ENCODE peak calls at places on chromosomes 5 and 9, in six cellular contexts. I, Q, R, X, K and B are unnamed samples. For H3K4me1 and H3K9me2, the result is how much of the 10 kb centered on the place peaks cover.

GRCh38 chr9:70420267-70421019 is 6.0 kb upstream of the KLF9 start:
- DNase-seq in I (peak), Q (peak), R (peak), X (peak), K (peak), B (no peak)

GRCh38 chr9:19754921-19755320 is 33.9 kb downstream of the SLC24A2 start:
- DNase-seq in I (no peak), Q (no peak), R (no peak), X (no peak), K (no peak), B (no peak)

GRCh38 chr9:69798737-69799136 is 21.9 kb upstream of the CFAP95 start:
- DNase-seq in I (no peak), Q (no peak), R (no peak), X (no peak), K (peak), B (no peak)

GRCh38 chr9:124260769-124261603 is 3.2 kb downstream of the NEK6 start:
- DNase-seq in I (peak), Q (no peak), R (peak), X (no peak), K (peak), B (peak)

GRCh38 chr5:27008604-27009564 is 29.5 kb downstream of the CDH9 start:
- DNase-seq in I (no peak), Q (no peak), R (no peak), X (no peak), K (no peak), B (no peak)

GRCh38 chr5:124263680-124264491 is 482.6 kb downstream of the ZNF608 start:
- DNase-seq in I (no peak), Q (no peak), R (no peak), X (no peak), K (no peak), B (no peak)

GRCh38 chr9:489198-490197 is 274.8 kb downstream of the DOCK8 start:
- DNase-seq in I (no peak), Q (no peak), R (no peak), X (no peak), K (no peak), B (no peak)

GRCh38 chr5:57335092-57335491 is 147.5 kb downstream of the ACTBL2 start:
- DNase-seq in I (no peak), Q (no peak), R (no peak), X (no peak), K (peak), B (no peak)

GRCh38 chr9:35733109-35733541 is 659 bp downstream of the CREB3 start:
- DNase-seq in I (peak), Q (peak), R (peak), X (peak), K (peak), B (peak)

GRCh38 chr5:16061163-16061562 is 118.4 kb downstream of the MARCHF11 start:
- DNase-seq in I (no peak), Q (no peak), R (no peak), X (no peak), K (no peak), B (no peak)

GRCh38 chr5:68046445-68046844 is 169.1 kb upstream of the PIK3R1 start:
- DNase-seq in I (peak), Q (peak), R (no peak), X (no peak), K (peak), B (no peak)

GRCh38 chr9:105083246-105083645 is 155.3 kb upstream of the ABCA1 start:
- DNase-seq in I (no peak), Q (no peak), R (no peak), X (no peak), K (no peak), B (no peak)

GRCh38 chr9:114280636-114281315 is 42.1 kb upstream of the ORM1 start:
- DNase-seq in I (no peak), Q (no peak), R (no peak), X (no peak), K (no peak), B (no peak)

GRCh38 chr5:2259494-2260107 is 376.9 kb upstream of the IRX4 start:
- DNase-seq in I (no peak), Q (no peak), R (no peak), X (no peak), K (no peak), B (no peak)

GRCh38 chr9:110049699-110050450 is 158.1 kb downstream of the C9orf152 start:
- DNase-seq in I (peak), Q (no peak), R (peak), X (peak), K (peak), B (peak)

GRCh38 chr9:98971915-98972223 is 28.2 kb downstream of the COL15A1 start:
- DNase-seq in I (no peak), Q (no peak), R (no peak), X (no peak), K (no peak), B (no peak)

GRCh38 chr5:87770016-87770415 is 357.3 kb upstream of the CCNH start:
- DNase-seq in I (no peak), Q (no peak), R (no peak), X (no peak), K (no peak), B (no peak)

GRCh38 chr5:110631236-110631635 is 95.2 kb downstream of the TMEM232 start:
- DNase-seq in I (no peak), Q (no peak), R (no peak), X (no peak), K (no peak), B (no peak)

GRCh38 chr5:43017438-43017820 is 22.7 kb downstream of the ANXA2R start:
- DNase-seq in I (no peak), Q (no peak), R (peak), X (no peak), K (peak), B (peak)

GRCh38 chr5:139795074-139796001 is at the start of gene PSD2:
- DNase-seq in I (no peak), Q (no peak), R (no peak), X (peak), K (peak), B (no peak)

GRCh38 chr5:31383734-31384133 is 148.2 kb downstream of the DROSHA start:
- DNase-seq in I (peak), Q (no peak), R (no peak), X (peak), K (no peak), B (no peak)

GRCh38 chr5:88172847-88173758 is 95.5 kb downstream of the TMEM161B start:
- DNase-seq in I (no peak), Q (no peak), R (peak), X (no peak), K (no peak), B (peak)

GRCh38 chr9:107422189-107422802 is 67.3 kb downstream of the KLF4 start:
- DNase-seq in I (peak), Q (peak), R (peak), X (peak), K (peak), B (peak)

GRCh38 chr9:127962278-127962677 is 18.5 kb downstream of the EEIG1 start:
- DNase-seq in I (no peak), Q (no peak), R (no peak), X (no peak), K (no peak), B (no peak)
- H3K4me1 ChIP-seq in I (half or more), Q (half or more), R (half or more), X (under half), K (under half), B (under half)

DNA sequence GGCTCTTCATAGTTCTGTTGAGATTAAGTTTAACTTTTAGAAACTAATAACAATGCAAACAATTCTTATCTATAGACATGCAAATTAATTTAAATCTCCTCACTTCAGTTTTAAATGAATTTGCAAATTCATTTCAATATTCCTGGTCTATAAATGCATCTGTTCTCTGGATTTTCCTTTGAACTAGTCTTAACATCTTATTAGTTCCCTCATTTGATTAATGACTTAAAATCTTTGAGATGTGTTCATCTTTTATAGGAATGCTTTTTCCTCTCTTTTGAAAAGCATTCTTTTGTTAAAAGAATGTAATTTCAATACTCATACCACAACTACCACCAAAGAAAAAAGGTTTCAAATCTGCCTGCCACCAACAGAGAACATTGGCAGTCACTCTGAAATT is 169.4 kb downstream of the RASEF start:
- DNase-seq in I (no peak), Q (no peak), R (no peak), X (no peak), K (no peak), B (no peak)
- H3K9me2 ChIP-seq in I (under half), Q (under half), R (under half), X (under half), K (under half), B (under half)

GRCh38 chr5:172861461-172861860 is 27.4 kb downstream of the ERGIC1 start:
- DNase-seq in I (no peak), Q (no peak), R (no peak), X (no peak), K (no peak), B (no peak)

GRCh38 chr5:172859966-172860365 is 25.9 kb downstream of the ERGIC1 start:
- DNase-seq in I (no peak), Q (no peak), R (no peak), X (no peak), K (no peak), B (no peak)

GRCh38 chr5:172864161-172864560 is 30.1 kb downstream of the ERGIC1 start:
- DNase-seq in I (no peak), Q (no peak), R (no peak), X (no peak), K (no peak), B (no peak)

GRCh38 chr5:172860520-172861443 is 26.7 kb downstream of the ERGIC1 start:
- DNase-seq in I (peak), Q (no peak), R (no peak), X (no peak), K (peak), B (no peak)

GRCh38 chr5:172862165-172862801 is 28.2 kb downstream of the ERGIC1 start:
- DNase-seq in I (peak), Q (no peak), R (no peak), X (no peak), K (no peak), B (no peak)
- H3K27ac ChIP-seq in I (peak), Q (no peak), R (no peak), X (no peak), K (peak), B (no peak)

GRCh38 chr9:93114169-93114983 is 18.4 kb downstream of the CARD19 start:
- DNase-seq in I (peak), Q (no peak), R (no peak), X (no peak), K (no peak), B (no peak)

GRCh38 chr9:93115486-93115885 is 18.6 kb downstream of the NINJ1 start:
- DNase-seq in I (no peak), Q (no peak), R (no peak), X (no peak), K (no peak), B (no peak)

GRCh38 chr9:93114984-93115335 is 18.9 kb downstream of the CARD19 start:
- DNase-seq in I (no peak), Q (no peak), R (no peak), X (no peak), K (no peak), B (no peak)

GRCh38 chr9:93117924-93118862 is 15.9 kb downstream of the NINJ1 start:
- DNase-seq in I (no peak), Q (no peak), R (no peak), X (no peak), K (no peak), B (no peak)

DNA sequence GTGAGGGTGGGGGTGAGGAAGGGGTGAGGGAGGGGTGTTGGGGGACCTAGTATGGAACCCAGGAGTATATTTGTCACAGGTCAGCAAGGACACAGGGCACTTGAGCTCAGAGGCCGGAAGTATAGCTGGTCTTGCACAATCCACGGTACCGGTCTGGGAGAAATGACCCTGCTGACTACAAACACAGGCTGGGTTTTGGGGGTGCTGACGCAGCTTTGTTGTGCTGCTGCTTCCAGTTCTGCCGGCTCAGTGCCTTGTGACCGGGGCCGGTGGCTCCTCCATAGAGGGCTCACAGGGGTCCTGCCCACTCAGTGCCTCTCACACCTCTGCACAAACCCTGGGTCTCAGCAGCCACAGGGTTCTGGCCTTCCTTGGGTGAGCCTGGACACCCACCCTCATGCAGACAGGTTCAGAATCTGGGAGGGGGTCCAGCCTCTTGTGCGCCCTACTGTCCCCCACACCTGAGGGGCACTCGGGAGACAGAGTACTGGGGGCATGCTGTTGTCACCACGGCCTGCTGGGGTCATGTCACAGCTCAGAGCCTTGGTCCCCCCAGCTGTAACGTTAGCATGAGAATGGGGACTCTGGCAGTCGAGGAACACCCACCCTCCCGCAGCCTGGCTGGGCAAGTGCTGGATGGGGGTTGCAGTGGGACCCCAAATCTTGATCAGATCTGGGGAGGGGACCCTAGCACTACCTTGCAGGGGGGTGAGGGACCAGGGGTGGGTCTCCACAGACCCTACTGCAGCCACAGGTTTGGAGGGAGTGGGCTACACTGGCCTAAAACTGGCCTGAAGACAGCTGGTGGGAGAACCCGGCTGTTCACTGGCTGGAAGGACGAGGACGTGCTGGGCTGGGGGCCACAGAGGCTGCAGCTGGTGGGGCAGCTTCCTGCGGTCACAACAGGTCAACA is 17.7 kb downstream of the NINJ1 start:
- DNase-seq in I (peak), Q (no peak), R (no peak), X (no peak), K (peak), B (no peak)
- H3K4me1 ChIP-seq in I (half or more), Q (under half), R (under half), X (under half), K (under half), B (under half)

GRCh38 chr9:128550770-128551651 is 1.4 kb upstream of the SPTAN1 start:
- DNase-seq in I (peak), Q (no peak), R (no peak), X (no peak), K (peak), B (peak)
- H3K9me2 ChIP-seq in I (under half), Q (under half), R (under half), X (under half), K (under half), B (under half)

GRCh38 chr5:108650997-108651396 is 96.7 kb upstream of the FER start:
- DNase-seq in I (no peak), Q (no peak), R (no peak), X (no peak), K (peak), B (no peak)
- H3K27ac ChIP-seq in I (no peak), Q (no peak), R (no peak), X (no peak), K (peak), B (no peak)

DNA sequence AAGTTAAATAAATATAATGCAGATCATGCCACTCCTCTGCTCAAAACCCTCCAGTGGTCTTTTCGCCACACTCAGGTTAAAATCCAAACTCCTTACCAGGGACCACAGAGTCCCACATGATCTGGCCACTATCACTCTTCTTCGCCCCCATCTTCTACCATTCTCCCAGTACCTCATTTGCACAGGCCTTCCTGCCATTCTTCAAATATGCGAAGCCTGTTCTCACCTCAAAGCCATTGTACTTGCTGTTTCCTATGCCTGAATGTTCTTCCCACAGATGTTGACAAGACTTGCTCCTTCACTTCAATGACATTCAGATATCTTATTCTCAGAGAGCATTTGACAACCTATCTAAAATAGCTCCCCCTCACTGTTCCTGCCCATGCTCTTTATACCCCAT is 10.9 kb downstream of the TEX10 start:
- DNase-seq in I (no peak), Q (no peak), R (no peak), X (no peak), K (no peak), B (no peak)
- H3K4me1 ChIP-seq in I (under half), Q (under half), R (under half), X (under half), K (under half), B (half or more)

GRCh38 chr5:116914869-116915504 is 340.4 kb upstream of the SEMA6A start:
- DNase-seq in I (no peak), Q (no peak), R (no peak), X (no peak), K (no peak), B (no peak)
- H3K9me2 ChIP-seq in I (under half), Q (under half), R (under half), X (under half), K (under half), B (under half)